ENCODE peak calls at places on chromosomes 4 and X, in four cellular contexts. Y, A, W and K are unnamed samples.

GRCh38 chrX:37000140-37000539 is 8.0 kb upstream of the FAM47C start:
- DNase-seq in Y (no peak), A (no peak), W (no peak), K (no peak)

GRCh38 chrX:72030431-72030830 is 101.3 kb downstream of the RTL5 start:
- DNase-seq in Y (no peak), A (no peak), W (no peak), K (no peak)

GRCh38 chr4:162988530-162988929 is 178.2 kb downstream of the NAF1 start:
- DNase-seq in Y (no peak), A (no peak), W (no peak), K (no peak)

GRCh38 chr4:116180056-116180690 is 905.2 kb downstream of the TRAM1L1 start:
- DNase-seq in Y (no peak), A (no peak), W (no peak), K (peak)

GRCh38 chr4:44150091-44150576 is 298.5 kb downstream of the KCTD8 start:
- DNase-seq in Y (no peak), A (no peak), W (no peak), K (no peak)

GRCh38 chrX:149392896-149393295 is 112.2 kb downstream of the IDS start:
- DNase-seq in Y (no peak), A (no peak), W (no peak), K (no peak)

GRCh38 chrX:129777218-129777768 is 2.5 kb upstream of the SASH3 start:
- DNase-seq in Y (no peak), A (peak), W (peak), K (no peak)

GRCh38 chr4:15976456-15977096 is 13.6 kb upstream of the FGFBP2 start:
- DNase-seq in Y (peak), A (no peak), W (no peak), K (peak)

GRCh38 chr4:159608434-159608833 is 505.6 kb downstream of the RAPGEF2 start:
- DNase-seq in Y (no peak), A (no peak), W (no peak), K (no peak)

GRCh38 chrX:120457766-120458180 is 11.3 kb downstream of the LAMP2 start:
- DNase-seq in Y (no peak), A (no peak), W (no peak), K (no peak)

GRCh38 chr4:163167333-163167626 is 590 bp upstream of the NAF1 start:
- DNase-seq in Y (no peak), A (no peak), W (no peak), K (no peak)

GRCh38 chrX:140091276-140091886 is 126.1 kb upstream of the CXorf66 start:
- DNase-seq in Y (no peak), A (peak), W (no peak), K (peak)

GRCh38 chrX:128816919-128817318 is 706.4 kb downstream of the SMARCA1 start:
- DNase-seq in Y (peak), A (no peak), W (no peak), K (peak)

GRCh38 chrX:118220509-118220908 is 103.9 kb upstream of the KLHL13 start:
- DNase-seq in Y (no peak), A (no peak), W (no peak), K (no peak)

GRCh38 chrX:67612231-67612630 is 68.4 kb downstream of the AR start:
- DNase-seq in Y (no peak), A (no peak), W (no peak), K (no peak)

GRCh38 chr4:53962516-53963225 is 101.7 kb downstream of the CHIC2 start:
- DNase-seq in Y (no peak), A (no peak), W (no peak), K (peak)

GRCh38 chr4:178672512-178672911 is 1230.3 kb upstream of the AGA start:
- DNase-seq in Y (no peak), A (no peak), W (no peak), K (no peak)

GRCh38 chr4:143352052-143352451 is 15.4 kb downstream of the GAB1 start:
- DNase-seq in Y (no peak), A (no peak), W (no peak), K (no peak)

GRCh38 chr4:156137971-156138581 is 184.4 kb upstream of the CTSO start:
- DNase-seq in Y (no peak), A (no peak), W (no peak), K (no peak)

GRCh38 chr4:37503231-37503630 is 182.9 kb downstream of the RELL1 start:
- DNase-seq in Y (no peak), A (no peak), W (no peak), K (no peak)

GRCh38 chr4:3037957-3038451 is 36.3 kb downstream of the HTT-AS start:
- DNase-seq in Y (no peak), A (peak), W (no peak), K (no peak)

GRCh38 chr4:68346461-68346860 is 3.4 kb downstream of the YTHDC1 start:
- DNase-seq in Y (no peak), A (no peak), W (no peak), K (no peak)

GRCh38 chrX:17020371-17020770 is 73.9 kb downstream of the REPS2 start:
- DNase-seq in Y (no peak), A (no peak), W (no peak), K (no peak)

GRCh38 chr4:22345678-22346077 is 170.2 kb downstream of the ADGRA3 start:
- DNase-seq in Y (no peak), A (no peak), W (no peak), K (no peak)

GRCh38 chr4:144582975-144583374 is 63.0 kb upstream of the HHIP start:
- DNase-seq in Y (no peak), A (no peak), W (no peak), K (no peak)

GRCh38 chr4:156999175-156999517 is 27.5 kb upstream of the PDGFC start:
- DNase-seq in Y (no peak), A (no peak), W (no peak), K (no peak)

GRCh38 chrX:100353326-100353725 is 56.7 kb downstream of the PCDH19 start:
- DNase-seq in Y (no peak), A (no peak), W (no peak), K (no peak)